ENCODE peak calls at places on chromosomes 16 and 17, in four cellular contexts. P is WTC11, L is K562, Q is HepG2. J is an unnamed sample.

GRCh38 chr16:71610936-71611871 is 14.8 kb upstream of the MARVELD3 start:
- DNase-seq in P (peak), L (peak), Q (peak), J (peak)

GRCh38 chr17:7914771-7915610 is 1.1 kb downstream of the RNF227 start:
- DNase-seq in P (no peak), L (no peak), Q (no peak), J (no peak)

GRCh38 chr17:49435630-49436029 is 20.9 kb upstream of the PHB1 start:
- DNase-seq in P (no peak), L (no peak), Q (no peak), J (no peak)

GRCh38 chr17:41785091-41785875 is 1.2 kb downstream of the JUP start:
- DNase-seq in P (peak), L (peak), Q (no peak), J (no peak)

GRCh38 chr16:4733747-4734062 is 366 bp downstream of the ANKS3 start:
- DNase-seq in P (no peak), L (no peak), Q (no peak), J (no peak)

GRCh38 chr16:70159355-70160348 is 13.9 kb upstream of the CLEC18C start:
- DNase-seq in P (no peak), L (no peak), Q (no peak), J (no peak)

GRCh38 chr16:86465434-86465833 is 44.9 kb upstream of the FOXF1 start:
- DNase-seq in P (no peak), L (no peak), Q (no peak), J (no peak)

GRCh38 chr17:17495448-17496188 is 577 bp downstream of the RASD1 start:
- DNase-seq in P (peak), L (no peak), Q (no peak), J (no peak)

GRCh38 chr17:27756467-27757371 is 43.6 kb downstream of the NOS2 start:
- DNase-seq in P (peak), L (peak), Q (peak), J (no peak)

GRCh38 chr17:48678141-48678971 is 44.0 kb downstream of the PRAC1 start:
- DNase-seq in P (peak), L (peak), Q (peak), J (peak)

GRCh38 chr16:1275791-1276579 is 20.1 kb downstream of the TPSD1 start:
- DNase-seq in P (no peak), L (no peak), Q (no peak), J (no peak)

GRCh38 chr16:58661199-58661830 is 23.3 kb downstream of the SLC38A7 start:
- DNase-seq in P (peak), L (peak), Q (peak), J (no peak)

GRCh38 chr16:70638814-70639792 is 7.3 kb upstream of the IL34 start:
- DNase-seq in P (no peak), L (no peak), Q (peak), J (no peak)

GRCh38 chr17:41464682-41465081 is 2.5 kb downstream of the KRT32 start:
- DNase-seq in P (no peak), L (no peak), Q (no peak), J (no peak)

GRCh38 chr17:69802045-69802740 is 272.8 kb upstream of the KCNJ16 start:
- DNase-seq in P (no peak), L (no peak), Q (no peak), J (no peak)

GRCh38 chr16:4780235-4780634 is 7.9 kb downstream of the SEPTIN12 start:
- DNase-seq in P (no peak), L (peak), Q (no peak), J (no peak)

GRCh38 chr17:50323060-50323459 is 22.9 kb upstream of the XYLT2 start:
- DNase-seq in P (no peak), L (no peak), Q (no peak), J (no peak)

GRCh38 chr17:82791532-82791931 is 39.7 kb downstream of the TBCD start:
- DNase-seq in P (no peak), L (no peak), Q (no peak), J (no peak)

GRCh38 chr16:48384305-48384981 is 770 bp downstream of the SIAH1 start:
- DNase-seq in P (peak), L (peak), Q (peak), J (no peak)

GRCh38 chr17:38434178-38434665 is 6.0 kb downstream of the ARHGAP23 start:
- DNase-seq in P (no peak), L (no peak), Q (no peak), J (no peak)

GRCh38 chr17:10073026-10073425 is 125.4 kb downstream of the GAS7 start:
- DNase-seq in P (no peak), L (no peak), Q (no peak), J (no peak)

GRCh38 chr16:3503513-3503912 is 2.7 kb downstream of the CLUAP1 start:
- DNase-seq in P (no peak), L (no peak), Q (no peak), J (no peak)

GRCh38 chr16:2371421-2371820 is 30.9 kb upstream of the ABCA3 start:
- DNase-seq in P (no peak), L (no peak), Q (no peak), J (no peak)

GRCh38 chr17:80850109-80850508 is 141.5 kb upstream of the CHMP6 start:
- DNase-seq in P (no peak), L (no peak), Q (no peak), J (no peak)

GRCh38 chr16:70395345-70395901 is 43.5 kb downstream of the ST3GAL2 start:
- DNase-seq in P (peak), L (peak), Q (peak), J (no peak)

GRCh38 chr17:82963104-82963950 is 116.1 kb upstream of the METRNL start:
- DNase-seq in P (peak), L (no peak), Q (no peak), J (no peak)

GRCh38 chr17:6303664-6304063 is 131.3 kb downstream of the AIPL1 start:
- DNase-seq in P (peak), L (peak), Q (no peak), J (no peak)

GRCh38 chr17:55710829-55711496 is 11.7 kb downstream of the TMEM100 start:
- DNase-seq in P (no peak), L (no peak), Q (no peak), J (no peak)

GRCh38 chr17:66441012-66441703 is 138.7 kb downstream of the PRKCA start:
- DNase-seq in P (no peak), L (no peak), Q (no peak), J (peak)

GRCh38 chr17:16101440-16101839 is 101.8 kb downstream of the TTC19 start:
- DNase-seq in P (no peak), L (no peak), Q (no peak), J (no peak)

GRCh38 chr17:66444001-66444400 is 141.6 kb downstream of the PRKCA start:
- DNase-seq in P (no peak), L (no peak), Q (peak), J (no peak)

GRCh38 chr17:49862781-49863331 is 15.0 kb upstream of the TAC4 start:
- DNase-seq in P (no peak), L (no peak), Q (peak), J (no peak)

GRCh38 chr17:11122908-11123307 is 118.1 kb upstream of the SHISA6 start:
- DNase-seq in P (no peak), L (no peak), Q (no peak), J (no peak)

GRCh38 chr16:89104930-89105571 is 11.4 kb downstream of the ACSF3 start:
- DNase-seq in P (no peak), L (no peak), Q (no peak), J (no peak)

GRCh38 chr17:59004338-59005111 is 102.2 kb downstream of the TRIM37 start:
- DNase-seq in P (peak), L (peak), Q (peak), J (peak)

GRCh38 chr17:59003860-59004259 is 102.8 kb downstream of the TRIM37 start:
- DNase-seq in P (no peak), L (no peak), Q (no peak), J (no peak)

GRCh38 chr17:59010026-59010425 is 96.7 kb downstream of the TRIM37 start:
- DNase-seq in P (no peak), L (no peak), Q (no peak), J (no peak)

GRCh38 chr17:59008737-59009136 is 97.9 kb downstream of the TRIM37 start:
- DNase-seq in P (no peak), L (no peak), Q (no peak), J (no peak)

GRCh38 chr17:59007995-59008394 is 98.7 kb downstream of the TRIM37 start:
- DNase-seq in P (no peak), L (no peak), Q (no peak), J (no peak)
- TF ChIP-seq ETV6 in P (no peak), L (no peak), Q (no peak), J (no peak)

GRCh38 chr17:75060434-75061054 is 13.5 kb downstream of the KCTD2 start:
- DNase-seq in P (no peak), L (no peak), Q (no peak), J (no peak)

GRCh38 chr17:75063201-75063600 is 16.2 kb downstream of the KCTD2 start:
- DNase-seq in P (no peak), L (no peak), Q (no peak), J (no peak)

GRCh38 chr17:75059369-75060345 is 12.6 kb downstream of the KCTD2 start:
- DNase-seq in P (no peak), L (peak), Q (peak), J (no peak)

GRCh38 chr17:75061055-75061438 is 14.0 kb downstream of the KCTD2 start:
- DNase-seq in P (no peak), L (no peak), Q (no peak), J (no peak)

DNA sequence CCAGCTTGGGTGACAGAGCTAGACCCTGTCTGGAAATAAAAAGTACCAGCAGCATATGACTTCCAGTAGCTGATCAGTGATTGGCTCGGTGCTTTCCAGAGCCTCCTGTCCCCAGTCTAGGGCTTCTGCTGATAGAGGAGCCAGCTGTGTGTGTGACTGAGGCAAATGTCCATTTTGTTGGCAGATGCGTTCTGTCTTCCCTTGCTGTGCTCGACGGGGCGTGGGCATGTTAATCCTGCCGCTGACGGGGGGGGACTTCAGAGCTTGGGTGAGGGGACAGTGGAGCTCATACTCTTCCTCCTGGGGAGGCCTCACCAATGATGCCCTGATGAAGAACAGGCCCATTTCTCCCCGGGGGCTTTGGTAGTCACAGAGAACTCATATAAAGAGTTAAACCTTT is 14.6 kb downstream of the KCTD2 start:
- DNase-seq in P (no peak), L (no peak), Q (no peak), J (no peak)
- TF ChIP-seq TCF7 in P (no peak), L (no peak), Q (no peak), J (no peak)

GRCh38 chr16:77076839-77077238 is 114.2 kb upstream of the MON1B start:
- DNase-seq in P (no peak), L (no peak), Q (no peak), J (no peak)

DNA sequence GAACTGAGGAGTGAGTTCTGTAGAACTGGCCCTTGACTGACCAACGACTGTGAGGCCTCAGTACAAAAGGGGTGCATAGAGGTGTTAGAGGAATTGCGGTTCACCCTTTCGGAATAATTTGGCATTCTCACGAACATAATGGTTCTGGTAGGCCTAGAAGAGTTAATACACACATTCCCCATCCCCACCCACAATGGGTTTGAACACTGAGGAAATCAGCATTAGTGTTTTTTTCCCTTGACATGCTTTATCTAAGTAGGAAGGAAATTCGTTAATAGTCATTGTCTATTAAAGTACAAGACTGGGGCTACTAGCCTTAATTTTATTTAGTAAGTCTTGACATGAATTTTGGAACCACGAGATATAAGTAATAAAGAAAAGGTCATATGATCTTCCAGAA is 113.5 kb upstream of the MON1B start:
- DNase-seq in P (no peak), L (no peak), Q (no peak), J (no peak)
- TF ChIP-seq ETV6 in P (no peak), L (no peak), Q (no peak), J (no peak)

GRCh38 chr17:19645608-19646250 is 2.8 kb upstream of the ALDH3A2 start:
- DNase-seq in P (peak), L (peak), Q (peak), J (no peak)
- TF ChIP-seq TCF7 in P (no peak), L (no peak), Q (no peak), J (no peak)

GRCh38 chr16:66900721-66901441 is 17.8 kb downstream of the CDH16 start:
- DNase-seq in P (no peak), L (peak), Q (no peak), J (no peak)

GRCh38 chr16:66898933-66899309 is 18.6 kb downstream of the PDP2 start:
- DNase-seq in P (no peak), L (no peak), Q (no peak), J (no peak)

GRCh38 chr16:66899310-66899944 is 19.1 kb downstream of the PDP2 start:
- DNase-seq in P (no peak), L (peak), Q (no peak), J (no peak)

GRCh38 chr16:66901626-66902025 is 17.1 kb downstream of the CDH16 start:
- DNase-seq in P (no peak), L (no peak), Q (no peak), J (no peak)

GRCh38 chr16:66899945-66900688 is 18.6 kb downstream of the CDH16 start:
- DNase-seq in P (no peak), L (peak), Q (peak), J (no peak)
- TF ChIP-seq ETV6 in P (no peak), L (no peak), Q (no peak), J (no peak)

GRCh38 chr17:20890338-20890737 is 152.5 kb downstream of the USP22 start:
- DNase-seq in P (no peak), L (no peak), Q (no peak), J (no peak)

GRCh38 chr17:20896153-20896649 is 146.6 kb downstream of the USP22 start:
- DNase-seq in P (no peak), L (no peak), Q (no peak), J (no peak)
- TF ChIP-seq TCF7 in P (no peak), L (no peak), Q (no peak), J (no peak)

GRCh38 chr17:32971171-32971570 is 20.5 kb upstream of the SPACA3 start:
- DNase-seq in P (no peak), L (peak), Q (no peak), J (peak)
- TF ChIP-seq ETV6 in P (no peak), L (no peak), Q (no peak), J (no peak)

DNA sequence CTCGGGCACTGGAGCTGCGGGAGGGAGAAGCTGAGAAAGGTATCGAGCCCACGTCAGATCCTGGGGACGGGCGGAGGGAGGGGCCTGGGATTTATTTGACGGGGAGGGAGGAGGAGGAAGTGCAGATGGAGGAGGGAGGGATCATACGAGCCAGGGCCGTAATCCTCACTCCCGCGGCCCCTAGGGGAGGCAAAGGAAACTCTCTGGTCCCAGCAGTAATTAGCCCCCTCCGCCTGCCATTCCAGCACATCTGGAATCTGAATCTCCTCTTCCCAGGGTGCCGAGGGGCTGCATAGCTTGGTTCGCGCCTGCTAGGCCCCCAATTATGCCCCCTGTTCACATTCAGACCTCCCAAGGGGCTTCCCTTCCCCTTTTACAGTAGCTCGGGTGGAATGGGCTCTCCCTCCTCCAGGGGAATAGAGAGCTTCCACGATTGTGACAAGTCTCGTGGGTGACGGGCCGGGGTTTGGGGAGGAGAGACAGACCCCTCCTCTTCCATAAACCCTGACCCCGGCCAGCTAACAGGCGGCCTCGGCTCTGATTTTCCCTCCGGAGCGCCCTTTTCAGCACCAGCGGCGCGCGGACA is at the start of gene SEZ6L2:
- DNase-seq in P (peak), L (peak), Q (peak), J (no peak)
- TF ChIP-seq TCF7 in P (no peak), L (no peak), Q (no peak), J (no peak)

DNA sequence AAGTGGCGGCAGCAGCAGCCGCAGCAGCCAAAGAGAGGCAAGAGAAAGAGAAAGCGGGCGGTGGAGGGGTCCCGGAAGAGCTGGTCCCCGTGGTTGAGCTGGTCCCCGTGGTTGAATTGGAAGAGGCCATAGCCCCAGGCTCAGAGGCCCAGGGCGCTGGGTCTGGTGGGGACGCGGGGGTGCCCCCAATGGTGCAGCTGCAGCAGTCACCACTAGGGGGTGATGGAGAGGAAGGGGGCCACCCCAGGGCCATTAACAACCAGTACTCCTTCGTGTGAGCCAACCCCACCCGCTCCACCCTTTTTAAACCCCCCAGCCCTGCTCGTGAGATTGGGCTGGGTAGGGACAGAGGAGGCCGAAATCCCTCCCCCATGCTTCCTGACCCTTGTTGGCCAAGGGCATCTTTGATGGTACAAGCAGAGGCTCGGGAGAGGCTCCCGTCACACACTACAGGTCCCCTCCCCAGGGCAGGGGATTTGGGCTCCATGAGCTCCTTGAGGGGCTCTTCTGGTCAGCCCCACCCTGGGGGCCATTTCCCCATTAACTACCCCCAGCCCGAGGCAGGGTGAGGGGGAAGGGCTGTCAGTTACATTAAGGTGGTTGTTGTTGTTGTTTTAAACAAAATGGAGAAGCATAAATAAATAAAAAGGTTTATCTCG is 4.6 kb upstream of the ATP2A1 start:
- DNase-seq in P (peak), L (peak), Q (no peak), J (no peak)
- TF ChIP-seq ETV6 in P (no peak), L (no peak), Q (no peak), J (no peak)

GRCh38 chr17:57662644-57663308 is 82.3 kb downstream of the CCDC182 start:
- DNase-seq in P (peak), L (peak), Q (peak), J (no peak)
- TF ChIP-seq TCF7 in P (no peak), L (no peak), Q (no peak), J (no peak)